ENCODE peak calls at places on chromosome 19, in five cellular contexts. One of them, this sample, is unnamed.
A peak's percentile ranks its signal among the peaks of the same experiment; 100 is the strongest.

GRCh38 chr19:17358395-17358794 is 18.7 kb downstream of the PLVAP start:
- DNase-seq in H54: peak; percentile 92
- DNase-seq in HT-29: no peak
- DNase-seq in HCT116: peak; percentile 37
- DNase-seq in EH: peak; percentile 53
- DNase-seq in this sample: no peak

GRCh38 chr19:41578886-41579285 is 2.9 kb downstream of the CEACAM21 start:
- DNase-seq in HCT116: no peak
- DNase-seq in EH: no peak
- DNase-seq in HT-29: no peak
- DNase-seq in H54: no peak
- DNase-seq in this sample: no peak

GRCh38 chr19:57830071-57830602 is at the start of gene ZNF587B:
- DNase-seq in HCT116: peak; percentile 36
- DNase-seq in HT-29: peak; percentile 80
- DNase-seq in H54: no peak
- DNase-seq in EH: peak; percentile 55
- DNase-seq in this sample: peak; percentile 61

GRCh38 chr19:495440-496332 is 600 bp upstream of the MADCAM1 start:
- DNase-seq in HT-29: peak; percentile 38
- DNase-seq in H54: peak; percentile 63
- DNase-seq in EH: peak; percentile 46
- DNase-seq in HCT116: no peak
- DNase-seq in this sample: no peak

GRCh38 chr19:33551676-33552075 is 30.1 kb upstream of the PEPD start:
- DNase-seq in HT-29: no peak
- DNase-seq in EH: no peak
- DNase-seq in H54: no peak
- DNase-seq in HCT116: no peak
- DNase-seq in this sample: no peak

GRCh38 chr19:39497850-39498261 is 891 bp upstream of the DLL3 start:
- DNase-seq in HCT116: no peak
- DNase-seq in H54: no peak
- DNase-seq in HT-29: peak; percentile 66
- DNase-seq in EH: peak; percentile 39
- DNase-seq in this sample: no peak

GRCh38 chr19:7860902-7861618 is 13.1 kb downstream of the PRR36 start:
- DNase-seq in HT-29: no peak
- DNase-seq in HCT116: no peak
- DNase-seq in EH: no peak
- DNase-seq in H54: no peak
- DNase-seq in this sample: no peak

GRCh38 chr19:46133101-46133627 is 8.7 kb upstream of the IGFL3 start:
- DNase-seq in EH: peak; percentile 95
- DNase-seq in HT-29: peak; percentile 88
- DNase-seq in HCT116: peak; percentile 73
- DNase-seq in H54: no peak
- DNase-seq in this sample: peak; percentile 89

GRCh38 chr19:10717054-10717355 is 874 bp upstream of the DNM2 start:
- DNase-seq in H54: no peak
- DNase-seq in EH: no peak
- DNase-seq in HCT116: no peak
- DNase-seq in HT-29: no peak
- DNase-seq in this sample: no peak

GRCh38 chr19:19186742-19187141 is 5.2 kb downstream of the BORCS8 start:
- DNase-seq in H54: no peak
- DNase-seq in HT-29: no peak
- DNase-seq in EH: no peak
- DNase-seq in HCT116: no peak
- DNase-seq in this sample: no peak

GRCh38 chr19:6412111-6412999 is 12.3 kb downstream of the KHSRP start:
- DNase-seq in EH: peak; percentile 11
- DNase-seq in HCT116: peak; percentile 31
- DNase-seq in H54: peak; percentile 56
- DNase-seq in HT-29: peak; percentile 36
- DNase-seq in this sample: no peak

GRCh38 chr19:18304496-18305312 is 18.2 kb downstream of the LSM4 start:
- DNase-seq in EH: peak; percentile 89
- DNase-seq in H54: peak; percentile 88
- DNase-seq in HT-29: peak; percentile 60
- DNase-seq in HCT116: no peak
- DNase-seq in this sample: no peak

GRCh38 chr19:30228726-30229523 is 143.3 kb upstream of the ZNF536 start:
- DNase-seq in H54: no peak
- DNase-seq in HT-29: no peak
- DNase-seq in HCT116: no peak
- DNase-seq in EH: no peak
- DNase-seq in this sample: no peak

GRCh38 chr19:41868989-41869300 is 8.1 kb upstream of the CD79A start:
- DNase-seq in H54: no peak
- DNase-seq in HCT116: no peak
- DNase-seq in HT-29: no peak
- DNase-seq in EH: no peak
- DNase-seq in this sample: no peak

GRCh38 chr19:38224014-38224862 is at the start of gene DPF1:
- DNase-seq in HCT116: peak; percentile 54
- DNase-seq in HT-29: peak; percentile 83
- DNase-seq in EH: peak; percentile 78
- DNase-seq in H54: peak; percentile 100
- DNase-seq in this sample: peak; percentile 48

GRCh38 chr19:16022681-16023557 is 53.4 kb upstream of the TPM4 start:
- DNase-seq in HT-29: no peak
- DNase-seq in H54: no peak
- DNase-seq in HCT116: no peak
- DNase-seq in EH: no peak
- DNase-seq in this sample: no peak

GRCh38 chr19:49491030-49491803 is 3.8 kb downstream of the RPL13A start:
- DNase-seq in EH: no peak
- DNase-seq in HT-29: peak; percentile 0
- DNase-seq in H54: no peak
- DNase-seq in HCT116: no peak
- DNase-seq in this sample: no peak

GRCh38 chr19:35879770-35880317 is 11.5 kb downstream of the APLP1 start:
- DNase-seq in H54: peak; percentile 96
- DNase-seq in HT-29: peak; percentile 94
- DNase-seq in EH: peak; percentile 93
- DNase-seq in HCT116: peak; percentile 75
- DNase-seq in this sample: no peak

GRCh38 chr19:40691421-40692211 is 1.2 kb upstream of the NUMBL start:
- DNase-seq in H54: no peak
- DNase-seq in HCT116: no peak
- DNase-seq in HT-29: no peak
- DNase-seq in EH: no peak
- DNase-seq in this sample: no peak

GRCh38 chr19:1655131-1655981 is 2.9 kb upstream of the TCF3 start:
- DNase-seq in H54: peak; percentile 92
- DNase-seq in HT-29: peak; percentile 69
- DNase-seq in HCT116: no peak
- DNase-seq in EH: no peak
- DNase-seq in this sample: no peak

GRCh38 chr19:50175924-50176323 is 12.8 kb upstream of the IZUMO2 start:
- DNase-seq in HCT116: no peak
- DNase-seq in HT-29: no peak
- DNase-seq in EH: no peak
- DNase-seq in H54: no peak
- DNase-seq in this sample: no peak

GRCh38 chr19:11446652-11447301 is 11.3 kb downstream of the PRKCSH start:
- DNase-seq in HT-29: no peak
- DNase-seq in HCT116: no peak
- DNase-seq in EH: peak; percentile 36
- DNase-seq in H54: peak; percentile 62
- DNase-seq in this sample: no peak

GRCh38 chr19:58229255-58229639 is 533 bp downstream of the ZNF544 start:
- DNase-seq in EH: peak; percentile 14
- DNase-seq in HCT116: no peak
- DNase-seq in HT-29: peak; percentile 48
- DNase-seq in H54: no peak
- DNase-seq in this sample: no peak

GRCh38 chr19:18479964-18480723 is 41.7 kb downstream of the ELL start:
- DNase-seq in EH: peak; percentile 94
- DNase-seq in HT-29: no peak
- DNase-seq in HCT116: no peak
- DNase-seq in H54: no peak
- DNase-seq in this sample: no peak

GRCh38 chr19:1773173-1773572 is 19.9 kb downstream of the ONECUT3 start:
- DNase-seq in HT-29: peak; percentile 36
- DNase-seq in HCT116: peak; percentile 83
- DNase-seq in H54: peak; percentile 91
- DNase-seq in EH: peak; percentile 75
- DNase-seq in this sample: peak; percentile 95

GRCh38 chr19:18478545-18479311 is 40.8 kb upstream of the ISYNA1 start:
- DNase-seq in HCT116: no peak
- DNase-seq in HT-29: peak; percentile 38
- DNase-seq in H54: peak; percentile 91
- DNase-seq in EH: peak; percentile 97
- DNase-seq in this sample: no peak

GRCh38 chr19:20278342-20278741 is 111.3 kb downstream of the ZNF486 start:
- DNase-seq in EH: no peak
- DNase-seq in HCT116: no peak
- DNase-seq in H54: no peak
- DNase-seq in HT-29: no peak
- DNase-seq in this sample: no peak

GRCh38 chr19:34220472-34221063 is 33.8 kb upstream of the GARRE1 start:
- DNase-seq in EH: peak; percentile 70
- DNase-seq in HT-29: peak; percentile 92
- DNase-seq in HCT116: peak; percentile 64
- DNase-seq in H54: no peak
- DNase-seq in this sample: peak; percentile 30

GRCh38 chr19:5692785-5693194 is 2.7 kb downstream of the RPL36 start:
- DNase-seq in EH: no peak
- DNase-seq in HT-29: no peak
- DNase-seq in H54: no peak
- DNase-seq in HCT116: no peak
- DNase-seq in this sample: no peak

GRCh38 chr19:52270266-52270885 is 989 bp downstream of the ZNF766 start:
- DNase-seq in H54: peak; percentile 18
- DNase-seq in HT-29: peak; percentile 58
- DNase-seq in HCT116: no peak
- DNase-seq in EH: peak; percentile 36
- DNase-seq in this sample: no peak

This sample was measured in keratinocyte.